ENCODE peak calls at places on chromosome X, in nine cellular contexts. One of them, this sample, is unnamed.

GRCh38 chrX:105323951-105324350 is 103.5 kb upstream of the TEX13A start:
- DNase-seq in AG08396: no peak
- DNase-seq in natural killer cell: no peak
- DNase-seq in heart left ventricle: no peak
- DNase-seq in sigmoid colon: no peak
- DNase-seq in WERI-Rb-1: no peak
- DNase-seq in brain microvascular endothelial cell: peak
- DNase-seq in PC-9: peak
- DNase-seq in activated CD4-positive, alpha-beta T cell treated with anti-CD3 and anti-CD28 coated beads, Interleukin-2, amount 50 U/mL, for 24 hours: no peak
- DNase-seq in this sample: no peak

GRCh38 chrX:102765794-102766193 is 45.3 kb downstream of the GPRASP3 start:
- DNase-seq in WERI-Rb-1: no peak
- DNase-seq in brain microvascular endothelial cell: no peak
- DNase-seq in AG08396: peak
- DNase-seq in natural killer cell: no peak
- DNase-seq in sigmoid colon: peak
- DNase-seq in activated CD4-positive, alpha-beta T cell treated with anti-CD3 and anti-CD28 coated beads, Interleukin-2, amount 50 U/mL, for 24 hours: no peak
- DNase-seq in PC-9: no peak
- DNase-seq in heart left ventricle: no peak
- DNase-seq in this sample: peak

GRCh38 chrX:85243761-85244410 is at the start of the genes SATL1 and ZNF711:
- DNase-seq in heart left ventricle: peak
- DNase-seq in PC-9: no peak
- DNase-seq in natural killer cell: peak
- DNase-seq in WERI-Rb-1: peak
- DNase-seq in brain microvascular endothelial cell: peak
- DNase-seq in activated CD4-positive, alpha-beta T cell treated with anti-CD3 and anti-CD28 coated beads, Interleukin-2, amount 50 U/mL, for 24 hours: no peak
- DNase-seq in AG08396: peak
- DNase-seq in sigmoid colon: no peak
- DNase-seq in this sample: peak

GRCh38 chrX:97397371-97397770 is 513.7 kb downstream of the RPA4 start:
- DNase-seq in activated CD4-positive, alpha-beta T cell treated with anti-CD3 and anti-CD28 coated beads, Interleukin-2, amount 50 U/mL, for 24 hours: no peak
- DNase-seq in WERI-Rb-1: no peak
- DNase-seq in AG08396: no peak
- DNase-seq in heart left ventricle: no peak
- DNase-seq in brain microvascular endothelial cell: peak
- DNase-seq in natural killer cell: no peak
- DNase-seq in sigmoid colon: no peak
- DNase-seq in PC-9: no peak
- DNase-seq in this sample: no peak

GRCh38 chrX:36927712-36928111 is 80.5 kb upstream of the FAM47C start:
- DNase-seq in PC-9: no peak
- DNase-seq in heart left ventricle: no peak
- DNase-seq in sigmoid colon: no peak
- DNase-seq in AG08396: no peak
- DNase-seq in brain microvascular endothelial cell: no peak
- DNase-seq in activated CD4-positive, alpha-beta T cell treated with anti-CD3 and anti-CD28 coated beads, Interleukin-2, amount 50 U/mL, for 24 hours: no peak
- DNase-seq in natural killer cell: no peak
- DNase-seq in WERI-Rb-1: no peak
- DNase-seq in this sample: no peak

GRCh38 chrX:43745938-43746721 is 90.0 kb downstream of the MAOA start:
- DNase-seq in activated CD4-positive, alpha-beta T cell treated with anti-CD3 and anti-CD28 coated beads, Interleukin-2, amount 50 U/mL, for 24 hours: no peak
- DNase-seq in AG08396: no peak
- DNase-seq in heart left ventricle: no peak
- DNase-seq in brain microvascular endothelial cell: no peak
- DNase-seq in sigmoid colon: no peak
- DNase-seq in WERI-Rb-1: no peak
- DNase-seq in PC-9: no peak
- DNase-seq in natural killer cell: no peak
- DNase-seq in this sample: peak

GRCh38 chrX:57451426-57452020 is 140.3 kb upstream of the ZXDB start:
- DNase-seq in natural killer cell: no peak
- DNase-seq in brain microvascular endothelial cell: no peak
- DNase-seq in heart left ventricle: no peak
- DNase-seq in AG08396: no peak
- DNase-seq in PC-9: no peak
- DNase-seq in WERI-Rb-1: no peak
- DNase-seq in activated CD4-positive, alpha-beta T cell treated with anti-CD3 and anti-CD28 coated beads, Interleukin-2, amount 50 U/mL, for 24 hours: no peak
- DNase-seq in sigmoid colon: no peak
- DNase-seq in this sample: no peak

GRCh38 chrX:131083510-131084142 is 25.5 kb downstream of the ARHGAP36 start:
- DNase-seq in sigmoid colon: no peak
- DNase-seq in activated CD4-positive, alpha-beta T cell treated with anti-CD3 and anti-CD28 coated beads, Interleukin-2, amount 50 U/mL, for 24 hours: no peak
- DNase-seq in PC-9: no peak
- DNase-seq in WERI-Rb-1: no peak
- DNase-seq in AG08396: no peak
- DNase-seq in heart left ventricle: no peak
- DNase-seq in natural killer cell: no peak
- DNase-seq in brain microvascular endothelial cell: no peak
- DNase-seq in this sample: no peak

GRCh38 chrX:105618393-105619101 is 203.8 kb upstream of the NRK start:
- DNase-seq in PC-9: no peak
- DNase-seq in WERI-Rb-1: no peak
- DNase-seq in heart left ventricle: no peak
- DNase-seq in activated CD4-positive, alpha-beta T cell treated with anti-CD3 and anti-CD28 coated beads, Interleukin-2, amount 50 U/mL, for 24 hours: no peak
- DNase-seq in AG08396: no peak
- DNase-seq in brain microvascular endothelial cell: no peak
- DNase-seq in natural killer cell: no peak
- DNase-seq in sigmoid colon: no peak
- DNase-seq in this sample: no peak

GRCh38 chrX:123846598-123847038 is 13.2 kb upstream of the XIAP start:
- DNase-seq in natural killer cell: no peak
- DNase-seq in WERI-Rb-1: no peak
- DNase-seq in PC-9: no peak
- DNase-seq in heart left ventricle: no peak
- DNase-seq in brain microvascular endothelial cell: peak
- DNase-seq in activated CD4-positive, alpha-beta T cell treated with anti-CD3 and anti-CD28 coated beads, Interleukin-2, amount 50 U/mL, for 24 hours: no peak
- DNase-seq in AG08396: no peak
- DNase-seq in sigmoid colon: no peak
- DNase-seq in this sample: no peak

GRCh38 chrX:72123471-72124185 is 8.1 kb downstream of the RTL5 start:
- DNase-seq in activated CD4-positive, alpha-beta T cell treated with anti-CD3 and anti-CD28 coated beads, Interleukin-2, amount 50 U/mL, for 24 hours: no peak
- DNase-seq in brain microvascular endothelial cell: peak
- DNase-seq in natural killer cell: no peak
- DNase-seq in WERI-Rb-1: peak
- DNase-seq in heart left ventricle: peak
- DNase-seq in sigmoid colon: peak
- DNase-seq in PC-9: no peak
- DNase-seq in AG08396: peak
- DNase-seq in this sample: peak

GRCh38 chrX:77446029-77446585 is 1.1 kb upstream of the FGF16 start:
- DNase-seq in WERI-Rb-1: no peak
- DNase-seq in brain microvascular endothelial cell: no peak
- DNase-seq in sigmoid colon: no peak
- DNase-seq in AG08396: no peak
- DNase-seq in natural killer cell: no peak
- DNase-seq in PC-9: no peak
- DNase-seq in heart left ventricle: no peak
- DNase-seq in activated CD4-positive, alpha-beta T cell treated with anti-CD3 and anti-CD28 coated beads, Interleukin-2, amount 50 U/mL, for 24 hours: no peak
- DNase-seq in this sample: peak

GRCh38 chrX:47483310-47484268 is 567 bp upstream of the ZNF41 start:
- DNase-seq in heart left ventricle: peak
- DNase-seq in AG08396: no peak
- DNase-seq in sigmoid colon: peak
- DNase-seq in WERI-Rb-1: peak
- DNase-seq in brain microvascular endothelial cell: no peak
- DNase-seq in activated CD4-positive, alpha-beta T cell treated with anti-CD3 and anti-CD28 coated beads, Interleukin-2, amount 50 U/mL, for 24 hours: no peak
- DNase-seq in natural killer cell: peak
- DNase-seq in PC-9: no peak
- DNase-seq in this sample: peak

GRCh38 chrX:11724122-11725017 is 33.7 kb upstream of the MSL3 start:
- DNase-seq in sigmoid colon: no peak
- DNase-seq in activated CD4-positive, alpha-beta T cell treated with anti-CD3 and anti-CD28 coated beads, Interleukin-2, amount 50 U/mL, for 24 hours: no peak
- DNase-seq in PC-9: no peak
- DNase-seq in natural killer cell: no peak
- DNase-seq in brain microvascular endothelial cell: peak
- DNase-seq in AG08396: peak
- DNase-seq in WERI-Rb-1: peak
- DNase-seq in heart left ventricle: no peak
- DNase-seq in this sample: peak

GRCh38 chrX:989959-990510 is 222.4 kb downstream of the CRLF2 start:
- DNase-seq in natural killer cell: peak
- DNase-seq in activated CD4-positive, alpha-beta T cell treated with anti-CD3 and anti-CD28 coated beads, Interleukin-2, amount 50 U/mL, for 24 hours: no peak
- DNase-seq in AG08396: peak
- DNase-seq in PC-9: no peak
- DNase-seq in WERI-Rb-1: peak
- DNase-seq in sigmoid colon: peak
- DNase-seq in heart left ventricle: peak
- DNase-seq in brain microvascular endothelial cell: peak
- DNase-seq in this sample: no peak

GRCh38 chrX:153761863-153762262 is 2.2 kb upstream of the PLXNB3 start:
- DNase-seq in AG08396: no peak
- DNase-seq in activated CD4-positive, alpha-beta T cell treated with anti-CD3 and anti-CD28 coated beads, Interleukin-2, amount 50 U/mL, for 24 hours: no peak
- DNase-seq in brain microvascular endothelial cell: no peak
- DNase-seq in PC-9: no peak
- DNase-seq in heart left ventricle: no peak
- DNase-seq in WERI-Rb-1: peak
- DNase-seq in natural killer cell: no peak
- DNase-seq in sigmoid colon: peak
- DNase-seq in this sample: no peak

GRCh38 chrX:25531096-25531495 is 515.3 kb upstream of the ARX start:
- DNase-seq in sigmoid colon: no peak
- DNase-seq in brain microvascular endothelial cell: peak
- DNase-seq in heart left ventricle: no peak
- DNase-seq in activated CD4-positive, alpha-beta T cell treated with anti-CD3 and anti-CD28 coated beads, Interleukin-2, amount 50 U/mL, for 24 hours: no peak
- DNase-seq in PC-9: no peak
- DNase-seq in AG08396: no peak
- DNase-seq in WERI-Rb-1: no peak
- DNase-seq in natural killer cell: no peak
- DNase-seq in this sample: no peak

GRCh38 chrX:140180585-140180984 is 215.3 kb upstream of the CXorf66 start:
- DNase-seq in sigmoid colon: no peak
- DNase-seq in WERI-Rb-1: no peak
- DNase-seq in activated CD4-positive, alpha-beta T cell treated with anti-CD3 and anti-CD28 coated beads, Interleukin-2, amount 50 U/mL, for 24 hours: no peak
- DNase-seq in brain microvascular endothelial cell: peak
- DNase-seq in PC-9: peak
- DNase-seq in natural killer cell: no peak
- DNase-seq in AG08396: no peak
- DNase-seq in heart left ventricle: no peak
- DNase-seq in this sample: no peak

GRCh38 chrX:3638280-3638873 is 75.1 kb downstream of the PRKX start:
- DNase-seq in brain microvascular endothelial cell: peak
- DNase-seq in sigmoid colon: no peak
- DNase-seq in PC-9: peak
- DNase-seq in WERI-Rb-1: peak
- DNase-seq in AG08396: peak
- DNase-seq in heart left ventricle: peak
- DNase-seq in activated CD4-positive, alpha-beta T cell treated with anti-CD3 and anti-CD28 coated beads, Interleukin-2, amount 50 U/mL, for 24 hours: no peak
- DNase-seq in natural killer cell: no peak
- DNase-seq in this sample: peak

GRCh38 chrX:54447461-54447860 is 7.3 kb downstream of the TSR2 start:
- DNase-seq in PC-9: no peak
- DNase-seq in heart left ventricle: no peak
- DNase-seq in brain microvascular endothelial cell: no peak
- DNase-seq in AG08396: no peak
- DNase-seq in activated CD4-positive, alpha-beta T cell treated with anti-CD3 and anti-CD28 coated beads, Interleukin-2, amount 50 U/mL, for 24 hours: no peak
- DNase-seq in sigmoid colon: no peak
- DNase-seq in natural killer cell: no peak
- DNase-seq in WERI-Rb-1: no peak
- DNase-seq in this sample: no peak

GRCh38 chrX:55524487-55524886 is 34.8 kb upstream of the USP51 start:
- DNase-seq in natural killer cell: no peak
- DNase-seq in heart left ventricle: no peak
- DNase-seq in AG08396: no peak
- DNase-seq in brain microvascular endothelial cell: no peak
- DNase-seq in PC-9: no peak
- DNase-seq in WERI-Rb-1: peak
- DNase-seq in sigmoid colon: no peak
- DNase-seq in activated CD4-positive, alpha-beta T cell treated with anti-CD3 and anti-CD28 coated beads, Interleukin-2, amount 50 U/mL, for 24 hours: no peak
- DNase-seq in this sample: no peak

GRCh38 chrX:44873415-44874270 is 655 bp downstream of the KDM6A start:
- DNase-seq in PC-9: no peak
- DNase-seq in WERI-Rb-1: peak
- DNase-seq in activated CD4-positive, alpha-beta T cell treated with anti-CD3 and anti-CD28 coated beads, Interleukin-2, amount 50 U/mL, for 24 hours: peak
- DNase-seq in heart left ventricle: peak
- DNase-seq in natural killer cell: peak
- DNase-seq in brain microvascular endothelial cell: peak
- DNase-seq in sigmoid colon: peak
- DNase-seq in AG08396: peak
- DNase-seq in this sample: peak

GRCh38 chrX:89021964-89022363 is 274.9 kb downstream of the CPXCR1 start:
- DNase-seq in PC-9: no peak
- DNase-seq in WERI-Rb-1: no peak
- DNase-seq in natural killer cell: no peak
- DNase-seq in brain microvascular endothelial cell: no peak
- DNase-seq in activated CD4-positive, alpha-beta T cell treated with anti-CD3 and anti-CD28 coated beads, Interleukin-2, amount 50 U/mL, for 24 hours: no peak
- DNase-seq in sigmoid colon: no peak
- DNase-seq in heart left ventricle: no peak
- DNase-seq in AG08396: no peak
- DNase-seq in this sample: no peak

GRCh38 chrX:96704661-96705060 is 20.0 kb downstream of the DIAPH2 start:
- DNase-seq in heart left ventricle: no peak
- DNase-seq in brain microvascular endothelial cell: no peak
- DNase-seq in natural killer cell: no peak
- DNase-seq in activated CD4-positive, alpha-beta T cell treated with anti-CD3 and anti-CD28 coated beads, Interleukin-2, amount 50 U/mL, for 24 hours: no peak
- DNase-seq in WERI-Rb-1: no peak
- DNase-seq in sigmoid colon: no peak
- DNase-seq in AG08396: no peak
- DNase-seq in PC-9: no peak
- DNase-seq in this sample: peak

GRCh38 chrX:153537526-153538295 is 20.3 kb downstream of the ATP2B3 start:
- DNase-seq in PC-9: no peak
- DNase-seq in activated CD4-positive, alpha-beta T cell treated with anti-CD3 and anti-CD28 coated beads, Interleukin-2, amount 50 U/mL, for 24 hours: no peak
- DNase-seq in AG08396: no peak
- DNase-seq in natural killer cell: no peak
- DNase-seq in heart left ventricle: no peak
- DNase-seq in brain microvascular endothelial cell: no peak
- DNase-seq in WERI-Rb-1: peak
- DNase-seq in sigmoid colon: no peak
- DNase-seq in this sample: no peak

GRCh38 chrX:19647731-19648588 is 132.7 kb upstream of the MAP3K15 start:
- DNase-seq in AG08396: no peak
- DNase-seq in activated CD4-positive, alpha-beta T cell treated with anti-CD3 and anti-CD28 coated beads, Interleukin-2, amount 50 U/mL, for 24 hours: no peak
- DNase-seq in PC-9: no peak
- DNase-seq in natural killer cell: no peak
- DNase-seq in sigmoid colon: no peak
- DNase-seq in heart left ventricle: no peak
- DNase-seq in WERI-Rb-1: no peak
- DNase-seq in brain microvascular endothelial cell: no peak
- DNase-seq in this sample: no peak

GRCh38 chrX:47169726-47170515 is 23.7 kb upstream of the UBA1 start:
- DNase-seq in WERI-Rb-1: no peak
- DNase-seq in PC-9: no peak
- DNase-seq in sigmoid colon: no peak
- DNase-seq in heart left ventricle: peak
- DNase-seq in activated CD4-positive, alpha-beta T cell treated with anti-CD3 and anti-CD28 coated beads, Interleukin-2, amount 50 U/mL, for 24 hours: no peak
- DNase-seq in brain microvascular endothelial cell: no peak
- DNase-seq in natural killer cell: no peak
- DNase-seq in AG08396: peak
- DNase-seq in this sample: peak

This sample was measured in GM03348.